ENCODE peak calls at places on chromosomes 12 and 14, in eight cellular contexts. F is lower leg skin, O is psoas muscle, G is cardiac muscle cell, T is hepatocyte, B is A549, V is adrenal gland, U is HCT116. Y is an unnamed sample.

GRCh38 chr14:60357551-60357930 is 108.5 kb downstream of the PPM1A start:
- DNase-seq in F (no peak), O (no peak), G (no peak), T (no peak), B (no peak), V (no peak), U (no peak), Y (no peak)

GRCh38 chr12:31023271-31023724 is 50.4 kb upstream of the DDX11 start:
- DNase-seq in F (no peak), O (no peak), G (no peak), T (no peak), B (no peak), V (no peak), U (no peak), Y (no peak)

GRCh38 chr12:97941686-97942354 is 479.2 kb downstream of the RMST start:
- DNase-seq in F (no peak), O (no peak), G (no peak), T (peak; percentile 16), B (no peak), V (no peak), U (no peak), Y (no peak)

GRCh38 chr14:54489731-54490447 is 1.1 kb upstream of the GMFB start:
- DNase-seq in F (no peak), O (no peak), G (no peak), T (no peak), B (no peak), V (no peak), U (no peak), Y (no peak)

GRCh38 chr12:48051681-48052080 is 47.4 kb upstream of the COL2A1 start:
- DNase-seq in F (no peak), O (no peak), G (no peak), T (no peak), B (no peak), V (no peak), U (no peak), Y (no peak)

GRCh38 chr12:26028953-26029740 is 70.7 kb downstream of the RASSF8 start:
- DNase-seq in F (no peak), O (no peak), G (peak; percentile 75), T (peak; percentile 58), B (peak; percentile 37), V (no peak), U (peak; percentile 40), Y (peak; percentile 45)

GRCh38 chr12:54300267-54300731 is 516 bp downstream of the NFE2 start:
- DNase-seq in F (no peak), O (no peak), G (no peak), T (no peak), B (no peak), V (no peak), U (no peak), Y (no peak)

GRCh38 chr14:99267871-99268775 is 3.9 kb downstream of the BCL11B start:
- DNase-seq in F (no peak), O (no peak), G (no peak), T (no peak), B (no peak), V (no peak), U (no peak), Y (no peak)

GRCh38 chr12:120238224-120238616 is 27.3 kb downstream of the PXN start:
- DNase-seq in F (no peak), O (no peak), G (no peak), T (no peak), B (no peak), V (no peak), U (no peak), Y (no peak)

GRCh38 chr12:40031965-40032364 is 73.9 kb downstream of the SLC2A13 start:
- DNase-seq in F (no peak), O (no peak), G (no peak), T (no peak), B (no peak), V (no peak), U (no peak), Y (no peak)

GRCh38 chr12:117850048-117850447 is 118.7 kb downstream of the KSR2 start:
- DNase-seq in F (no peak), O (no peak), G (peak; percentile 57), T (peak; percentile 69), B (peak; percentile 80), V (peak; percentile 12), U (peak; percentile 44), Y (peak; percentile 47)

GRCh38 chr12:106962291-106962690 is 6.6 kb downstream of the TMEM263 start:
- DNase-seq in F (no peak), O (no peak), G (no peak), T (no peak), B (no peak), V (no peak), U (no peak), Y (no peak)

GRCh38 chr14:22143360-22143759 is 445.7 kb downstream of the DAD1 start:
- DNase-seq in F (no peak), O (no peak), G (no peak), T (no peak), B (no peak), V (no peak), U (no peak), Y (no peak)

GRCh38 chr14:22151091-22151490 is 437.9 kb downstream of the DAD1 start:
- DNase-seq in F (no peak), O (no peak), G (no peak), T (peak; percentile 27), B (no peak), V (no peak), U (no peak), Y (no peak)

GRCh38 chr14:22152161-22152870 is 436.7 kb downstream of the DAD1 start:
- DNase-seq in F (no peak), O (no peak), G (no peak), T (no peak), B (no peak), V (no peak), U (no peak), Y (no peak)

GRCh38 chr14:22152901-22153300 is 436.1 kb downstream of the DAD1 start:
- DNase-seq in F (no peak), O (no peak), G (no peak), T (no peak), B (no peak), V (no peak), U (no peak), Y (no peak)

GRCh38 chr14:22147716-22148115 is 441.3 kb downstream of the DAD1 start:
- DNase-seq in F (no peak), O (no peak), G (no peak), T (no peak), B (no peak), V (no peak), U (no peak), Y (no peak)
- TF ChIP-seq CTCF in F (no peak), O (no peak), G (no peak), T (no peak), B (no peak), V (no peak), U (no peak), Y (no peak)

GRCh38 chr14:100540141-100540925 is 46.9 kb downstream of the BEGAIN start:
- DNase-seq in F (no peak), O (peak; percentile 46), G (peak; percentile 22), T (no peak), B (no peak), V (no peak), U (no peak), Y (peak; percentile 75)
- TF ChIP-seq CTCF in F (no peak), O (no peak), G (peak; percentile 33), T (peak; percentile 22), B (peak; percentile 40), V (no peak), U (peak; percentile 79), Y (peak; percentile 46)

GRCh38 chr12:91361864-91362263 is 179.2 kb upstream of the DCN start:
- DNase-seq in F (no peak), O (no peak), G (peak; percentile 71), T (peak; percentile 71), B (peak; percentile 10), V (no peak), U (peak; percentile 37), Y (no peak)
- TF ChIP-seq CTCF in F (no peak), O (peak; percentile 64), G (peak; percentile 55), T (peak; percentile 67), B (peak; percentile 85), V (peak; percentile 74), U (peak; percentile 51), Y (peak; percentile 84)

DNA sequence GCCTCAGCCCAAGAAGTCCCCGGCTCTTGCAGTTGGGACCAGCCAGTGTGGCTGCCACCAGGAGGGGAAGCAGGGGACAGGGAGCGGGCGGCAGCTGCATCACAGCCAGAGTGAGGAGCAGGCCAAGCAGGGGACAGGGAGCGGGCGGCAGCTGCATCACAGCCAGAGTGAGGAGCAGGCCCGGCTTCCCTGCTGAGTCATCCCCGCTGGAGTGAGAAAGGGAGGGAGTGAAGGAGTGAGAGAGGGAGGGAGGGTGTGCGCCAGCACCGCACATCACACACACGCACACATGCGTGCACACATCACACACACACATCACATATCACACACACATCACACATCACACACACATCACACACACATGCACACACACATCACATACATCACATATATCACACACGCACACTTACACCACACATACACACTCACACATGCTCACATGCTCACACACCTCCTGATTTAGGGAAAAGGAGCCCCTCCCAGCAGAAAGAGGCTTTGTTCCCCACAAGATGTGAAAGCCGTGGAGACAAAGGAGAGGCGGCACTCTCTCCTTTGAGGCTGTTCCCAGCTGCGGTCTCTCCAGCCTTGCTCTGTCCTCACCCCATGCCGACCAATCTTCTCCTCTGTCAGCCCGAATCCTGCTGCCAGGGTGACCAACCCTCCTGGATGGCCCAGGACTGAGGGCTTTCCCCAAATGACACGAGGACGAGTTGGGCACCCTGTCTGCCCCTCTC is 16.8 kb upstream of the ZDHHC22 start:
- DNase-seq in F (no peak), O (peak; percentile 76), G (peak; percentile 68), T (peak; percentile 65), B (no peak), V (peak; percentile 74), U (no peak), Y (no peak)
- TF ChIP-seq CTCF in F (no peak), O (no peak), G (no peak), T (no peak), B (no peak), V (no peak), U (no peak), Y (no peak)

GRCh38 chr12:3000548-3001275 is 41.5 kb downstream of the TEAD4 start:
- DNase-seq in F (no peak), O (no peak), G (no peak), T (no peak), B (peak; percentile 28), V (no peak), U (no peak), Y (no peak)
- TF ChIP-seq CTCF in F (no peak), O (peak; percentile 34), G (no peak), T (no peak), B (no peak), V (no peak), U (peak; percentile 19), Y (no peak)

Y was measured in endothelial cell.